ENCODE peak calls at places on chromosome 9, in seven cellular contexts. Y, V, Q, U, X, P and K are unnamed samples.

GRCh38 chr9:21455320-21455719 is 15.1 kb downstream of the IFNA1 start:
- DNase-seq in X (peak), V (no peak), U (no peak), P (no peak), Q (peak), Y (peak), K (peak)

GRCh38 chr9:88177343-88177742 is 39.1 kb upstream of the SPATA31C2 start:
- DNase-seq in U (no peak), P (no peak), V (no peak), X (no peak), Y (no peak), Q (no peak), K (no peak)

GRCh38 chr9:89311346-89312153 is 555 bp downstream of the CKS2 start:
- DNase-seq in P (no peak), U (no peak), Y (no peak), X (no peak), Q (no peak), V (no peak), K (peak)

GRCh38 chr9:2824564-2824963 is 19.3 kb downstream of the PUM3 start:
- DNase-seq in Y (no peak), U (no peak), X (no peak), Q (peak), P (peak), V (no peak), K (no peak)

GRCh38 chr9:129026442-129027223 is 1.5 kb downstream of the SH3GLB2 start:
- DNase-seq in P (no peak), V (no peak), Y (no peak), Q (peak), X (no peak), U (peak), K (peak)

GRCh38 chr9:35397923-35398322 is 92.0 kb upstream of the RUSC2 start:
- DNase-seq in P (no peak), V (no peak), U (no peak), X (no peak), Q (no peak), Y (no peak), K (no peak)

GRCh38 chr9:136323420-136323819 is 3.9 kb upstream of the GPSM1 start:
- DNase-seq in V (no peak), U (peak), P (no peak), X (no peak), Y (no peak), Q (no peak), K (no peak)

GRCh38 chr9:114732842-114733241 is 50.9 kb upstream of the TEX48 start:
- DNase-seq in Y (no peak), Q (no peak), V (no peak), U (no peak), X (no peak), P (no peak), K (peak)

GRCh38 chr9:86575137-86575536 is 220.9 kb upstream of the TUT7 start:
- DNase-seq in U (no peak), X (no peak), Q (no peak), Y (no peak), V (no peak), P (no peak), K (no peak)

GRCh38 chr9:89779416-89779815 is 174.6 kb downstream of the GADD45G start:
- DNase-seq in P (no peak), X (no peak), V (no peak), U (no peak), Q (no peak), Y (no peak), K (peak)

GRCh38 chr9:1440276-1440675 is 390.1 kb downstream of the DMRT2 start:
- DNase-seq in U (no peak), Q (no peak), Y (no peak), P (no peak), X (no peak), V (no peak), K (no peak)

GRCh38 chr9:36101916-36102741 is 34.4 kb upstream of the GLIPR2 start:
- DNase-seq in X (no peak), V (peak), Y (no peak), P (no peak), U (no peak), Q (no peak), K (peak)

GRCh38 chr9:82036101-82036500 is 47.5 kb downstream of the SPATA31D1 start:
- DNase-seq in X (no peak), Q (no peak), P (no peak), U (no peak), Y (no peak), V (no peak), K (no peak)

GRCh38 chr9:127223810-127224177 is 40.8 kb upstream of the GARNL3 start:
- DNase-seq in P (no peak), X (no peak), U (no peak), Y (no peak), V (no peak), Q (no peak), K (no peak)

GRCh38 chr9:130128782-130129424 is 43.3 kb upstream of the NCS1 start:
- DNase-seq in V (no peak), X (peak), Q (no peak), P (peak), Y (no peak), U (no peak), K (peak)

GRCh38 chr9:107720511-107720910 is 230.9 kb upstream of the KLF4 start:
- DNase-seq in X (no peak), P (no peak), U (no peak), Q (no peak), Y (no peak), V (no peak), K (no peak)

GRCh38 chr9:35051069-35051967 is 21.1 kb downstream of the VCP start:
- DNase-seq in P (peak), V (no peak), Y (peak), U (peak), Q (peak), X (peak), K (peak)

GRCh38 chr9:17318821-17319320 is 184.0 kb downstream of the CNTLN start:
- DNase-seq in U (no peak), Q (no peak), V (no peak), P (no peak), X (no peak), Y (no peak), K (no peak)

GRCh38 chr9:114000063-114000454 is 78.0 kb downstream of the AMBP start:
- DNase-seq in V (no peak), Q (no peak), X (no peak), P (no peak), U (no peak), Y (no peak), K (no peak)

GRCh38 chr9:35107337-35108290 is 4.7 kb upstream of the STOML2 start:
- DNase-seq in Q (no peak), U (no peak), Y (peak), V (no peak), P (no peak), X (peak), K (no peak)

GRCh38 chr9:33129886-33130284 is 37.3 kb downstream of the B4GALT1 start:
- DNase-seq in U (no peak), V (no peak), X (peak), P (peak), Q (no peak), Y (no peak), K (no peak)

GRCh38 chr9:92590386-92590785 is 54.6 kb upstream of the ECM2 start:
- DNase-seq in Q (no peak), V (no peak), X (no peak), Y (no peak), P (no peak), U (no peak), K (peak)

GRCh38 chr9:90799271-90799860 is 2.3 kb upstream of the SYK start:
- DNase-seq in P (no peak), Y (no peak), X (no peak), Q (no peak), V (no peak), U (no peak), K (no peak)

GRCh38 chr9:105858877-105859276 is 164.5 kb downstream of the TMEM38B start:
- DNase-seq in Q (no peak), Y (no peak), U (no peak), P (peak), V (no peak), X (no peak), K (no peak)

GRCh38 chr9:3467593-3468219 is 58.1 kb downstream of the RFX3 start:
- DNase-seq in X (peak), U (peak), Q (peak), P (peak), Y (peak), V (peak), K (peak)

GRCh38 chr9:101478444-101478843 is 42.9 kb upstream of the ALDOB start:
- DNase-seq in V (no peak), Y (no peak), P (no peak), U (no peak), X (no peak), Q (peak), K (no peak)

GRCh38 chr9:123253204-123253603 is 15.2 kb downstream of the STRBP start:
- DNase-seq in P (no peak), U (no peak), X (no peak), Y (no peak), Q (no peak), V (no peak), K (no peak)

GRCh38 chr9:135320331-135320730 is 159.3 kb upstream of the PPP1R26 start:
- DNase-seq in U (no peak), X (no peak), V (no peak), Y (no peak), Q (no peak), P (no peak), K (no peak)

GRCh38 chr9:93677641-93678136 is 101.3 kb downstream of the PHF2 start:
- DNase-seq in X (no peak), Y (no peak), U (no peak), P (peak), V (no peak), Q (no peak), K (no peak)

GRCh38 chr9:77981332-77981731 is 50.3 kb downstream of the GNAQ start:
- DNase-seq in Q (no peak), V (no peak), U (no peak), Y (no peak), X (no peak), P (no peak), K (no peak)

GRCh38 chr9:116632990-116633441 is 54.1 kb upstream of the TRIM32 start:
- DNase-seq in P (no peak), Q (no peak), V (no peak), X (no peak), Y (no peak), U (no peak), K (peak)

GRCh38 chr9:136316271-136316751 is 11.0 kb upstream of the GPSM1 start:
- DNase-seq in X (no peak), V (no peak), U (no peak), Y (no peak), P (no peak), Q (no peak), K (no peak)

GRCh38 chr9:79581388-79581787 is 9.6 kb downstream of the TLE4 start:
- DNase-seq in Q (no peak), V (no peak), U (peak), P (no peak), Y (no peak), X (no peak), K (peak)

GRCh38 chr9:92911496-92912475 is 33.9 kb upstream of the ZNF484 start:
- DNase-seq in Y (no peak), U (no peak), X (no peak), P (no peak), V (no peak), Q (no peak), K (peak)

GRCh38 chr9:110455860-110456259 is 118.2 kb upstream of the TXNDC8 start:
- DNase-seq in V (no peak), U (no peak), P (no peak), Q (no peak), X (no peak), Y (no peak), K (no peak)

GRCh38 chr9:126915846-126916543 is 1.4 kb downstream of the RALGPS1 start:
- DNase-seq in P (no peak), X (no peak), U (no peak), Q (no peak), Y (no peak), V (no peak), K (no peak)

GRCh38 chr9:91908746-91909145 is 41.3 kb downstream of the ROR2 start:
- DNase-seq in P (no peak), X (no peak), U (no peak), Q (no peak), Y (no peak), V (peak), K (peak)

GRCh38 chr9:127162046-127162445 is 39.6 kb upstream of the ANGPTL2 start:
- DNase-seq in U (no peak), X (no peak), Q (no peak), P (peak), V (no peak), Y (no peak), K (peak)

GRCh38 chr9:99445377-99445891 is 223.4 kb downstream of the SEC61B start:
- DNase-seq in P (no peak), X (no peak), U (no peak), Y (peak), V (peak), Q (no peak), K (peak)

GRCh38 chr9:2923810-2924768 is 80.2 kb upstream of the PUM3 start:
- DNase-seq in V (no peak), U (no peak), Q (peak), X (no peak), P (no peak), Y (no peak), K (no peak)